ENCODE peak calls at places on chromosomes 2 and 18, in nine cellular contexts. L, A, V, B, T, H, M, C and Q are unnamed samples.

GRCh38 chr2:185316383-185316782 is 422.2 kb upstream of the FSIP2 start:
- DNase-seq in L (no peak), A (no peak), V (no peak), B (no peak), T (no peak), H (no peak), M (no peak), C (no peak), Q (no peak)

GRCh38 chr2:43360137-43360536 is 133.7 kb upstream of the ZFP36L2 start:
- DNase-seq in L (no peak), A (no peak), V (no peak), B (no peak), T (no peak), H (no peak), M (no peak), C (no peak), Q (no peak)

GRCh38 chr18:66079401-66079800 is 328.6 kb downstream of the CDH7 start:
- DNase-seq in L (no peak), A (no peak), V (no peak), B (no peak), T (no peak), H (no peak), M (no peak), C (no peak), Q (no peak)

GRCh38 chr18:73688851-73689659 is 458.6 kb downstream of the FBXO15 start:
- DNase-seq in L (no peak), A (peak), V (no peak), B (peak), T (peak), H (no peak), M (no peak), C (no peak), Q (peak)

GRCh38 chr2:180099308-180099707 is 92.2 kb upstream of the CWC22 start:
- DNase-seq in L (no peak), A (no peak), V (no peak), B (no peak), T (no peak), H (no peak), M (no peak), C (no peak), Q (no peak)

GRCh38 chr18:63099848-63100625 is 219.5 kb downstream of the BCL2 start:
- DNase-seq in L (no peak), A (no peak), V (peak), B (no peak), T (no peak), H (no peak), M (no peak), C (no peak), Q (no peak)

GRCh38 chr2:42267530-42267929 is 93.5 kb downstream of the COX7A2L start:
- DNase-seq in L (no peak), A (no peak), V (no peak), B (no peak), T (no peak), H (no peak), M (no peak), C (no peak), Q (no peak)

GRCh38 chr18:62280058-62280457 is 45.1 kb upstream of the TNFRSF11A start:
- DNase-seq in L (no peak), A (no peak), V (no peak), B (no peak), T (no peak), H (no peak), M (no peak), C (no peak), Q (no peak)

GRCh38 chr2:240624950-240625621 is at the start of gene GPR35:
- DNase-seq in L (peak), A (peak), V (peak), B (peak), T (peak), H (no peak), M (peak), C (peak), Q (peak)
- H3K4me3 ChIP-seq in L (peak), A (no peak), V (no peak), B (no peak), T (no peak), H (no peak), M (no peak), C (no peak), Q (no peak)

GRCh38 chr2:217756375-217757107 is 246.3 kb downstream of the TNS1 start:
- DNase-seq in L (peak), A (peak), V (peak), B (no peak), T (peak), H (peak), M (peak), C (peak), Q (peak)
- H3K4me3 ChIP-seq in L (peak), A (peak), V (no peak), B (peak), T (no peak), H (peak), M (peak), C (peak), Q (no peak)

GRCh38 chr18:26086959-26087358 is 3.5 kb downstream of the SS18 start:
- DNase-seq in L (no peak), A (no peak), V (no peak), B (no peak), T (no peak), H (no peak), M (no peak), C (no peak), Q (no peak)
- H3K4me3 ChIP-seq in L (no peak), A (no peak), V (no peak), B (no peak), T (no peak), H (no peak), M (no peak), C (no peak), Q (no peak)

DNA sequence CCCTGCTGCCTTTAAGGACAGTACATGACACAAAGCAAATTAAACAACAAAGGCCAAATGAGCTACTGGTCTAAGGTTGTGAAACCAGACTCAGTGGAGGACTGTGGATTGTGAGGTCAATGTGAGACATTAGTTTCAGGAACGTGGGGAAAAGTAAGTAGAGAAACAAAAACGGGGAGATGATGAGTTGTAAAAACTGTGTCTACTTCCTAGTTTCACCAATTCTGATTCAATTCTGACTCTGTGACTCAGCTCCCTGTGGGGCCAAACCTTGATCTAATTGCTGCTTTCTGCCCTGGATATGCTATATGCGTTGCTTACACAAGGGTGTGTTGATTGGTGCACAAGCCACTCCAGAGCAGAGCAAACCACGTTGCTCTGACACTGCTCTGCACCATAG is 1640.0 kb upstream of the CELF4 start:
- DNase-seq in L (no peak), A (no peak), V (no peak), B (peak), T (no peak), H (no peak), M (no peak), C (no peak), Q (no peak)
- H3K4me3 ChIP-seq in L (no peak), A (no peak), V (no peak), B (no peak), T (no peak), H (no peak), M (no peak), C (no peak), Q (no peak)

GRCh38 chr18:9790261-9790660 is 82.2 kb downstream of the RAB31 start:
- DNase-seq in L (no peak), A (no peak), V (no peak), B (no peak), T (no peak), H (no peak), M (no peak), C (no peak), Q (no peak)
- H3K4me3 ChIP-seq in L (no peak), A (no peak), V (no peak), B (no peak), T (no peak), H (no peak), M (no peak), C (no peak), Q (no peak)

GRCh38 chr2:187461294-187462261 is 13.5 kb upstream of the CALCRL start:
- DNase-seq in L (no peak), A (no peak), V (no peak), B (no peak), T (no peak), H (peak), M (peak), C (no peak), Q (no peak)
- H3K4me3 ChIP-seq in L (no peak), A (no peak), V (no peak), B (no peak), T (no peak), H (peak), M (no peak), C (no peak), Q (peak)

GRCh38 chr2:241541564-241542277 is 16.8 kb upstream of the BOK start:
- DNase-seq in L (no peak), A (no peak), V (no peak), B (no peak), T (no peak), H (no peak), M (no peak), C (no peak), Q (no peak)
- H3K4me3 ChIP-seq in L (no peak), A (peak), V (no peak), B (peak), T (no peak), H (peak), M (peak), C (no peak), Q (peak)

GRCh38 chr2:68250196-68250595 is 2.1 kb downstream of the PPP3R1 start:
- DNase-seq in L (no peak), A (no peak), V (no peak), B (no peak), T (peak), H (no peak), M (no peak), C (no peak), Q (no peak)
- H3K4me3 ChIP-seq in L (peak), A (peak), V (no peak), B (peak), T (peak), H (peak), M (peak), C (peak), Q (peak)

GRCh38 chr18:36187826-36188721 is 777 bp downstream of the MOCOS start:
- DNase-seq in L (no peak), A (peak), V (no peak), B (no peak), T (no peak), H (peak), M (peak), C (no peak), Q (no peak)

GRCh38 chr18:36186461-36187137 is 698 bp upstream of the MOCOS start:
- DNase-seq in L (no peak), A (peak), V (peak), B (no peak), T (peak), H (peak), M (peak), C (no peak), Q (no peak)

GRCh38 chr18:36187138-36187825 is at the start of gene MOCOS:
- DNase-seq in L (peak), A (peak), V (peak), B (no peak), T (peak), H (peak), M (peak), C (peak), Q (peak)

GRCh38 chr18:36189486-36189885 is 2.2 kb downstream of the MOCOS start:
- DNase-seq in L (no peak), A (no peak), V (no peak), B (no peak), T (no peak), H (no peak), M (no peak), C (no peak), Q (no peak)

DNA sequence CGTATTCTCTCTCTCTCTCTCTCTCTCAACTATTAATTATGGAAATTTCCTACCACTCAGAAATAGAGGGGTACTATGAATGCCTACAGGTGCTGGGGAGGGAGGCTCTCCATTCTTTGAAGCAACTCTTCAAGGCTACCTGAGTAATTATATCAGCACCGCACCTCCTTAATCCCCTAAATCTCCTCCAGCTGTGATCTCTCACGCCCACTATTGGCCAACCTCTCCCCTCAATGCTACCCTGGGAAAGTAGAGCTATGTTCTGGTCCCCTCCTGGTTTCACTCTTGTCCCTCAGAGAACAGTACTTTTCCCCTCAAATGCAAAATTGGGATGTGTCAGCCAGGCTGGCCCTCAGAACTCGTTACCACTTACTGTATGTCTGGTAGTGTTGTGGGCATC is 1.6 kb downstream of the MOCOS start:
- DNase-seq in L (no peak), A (peak), V (no peak), B (no peak), T (no peak), H (no peak), M (no peak), C (no peak), Q (no peak)
- H3K4me3 ChIP-seq in L (no peak), A (no peak), V (no peak), B (no peak), T (no peak), H (no peak), M (no peak), C (no peak), Q (no peak)

DNA sequence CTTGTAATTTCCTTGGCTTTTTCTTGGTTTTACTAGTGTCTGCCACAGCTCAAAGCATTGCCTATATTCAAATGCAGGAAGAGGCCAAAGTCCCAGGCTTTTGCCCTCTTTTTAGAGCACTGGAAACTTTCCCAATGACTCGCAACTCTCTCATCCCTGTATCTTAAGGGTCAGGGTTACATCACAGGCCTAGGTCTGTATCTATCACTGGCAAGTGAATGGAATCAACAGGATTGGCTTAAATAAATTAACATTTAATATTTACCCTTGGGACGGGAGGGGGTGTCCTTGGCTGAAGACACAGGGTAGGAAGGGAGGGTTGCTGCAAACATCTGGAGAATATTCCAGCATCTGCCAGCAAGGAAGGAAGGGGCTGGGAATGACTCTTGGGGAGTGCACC is 242.6 kb downstream of the SLC4A3 start:
- DNase-seq in L (no peak), A (no peak), V (no peak), B (no peak), T (no peak), H (no peak), M (no peak), C (no peak), Q (no peak)
- H3K4me3 ChIP-seq in L (no peak), A (no peak), V (no peak), B (no peak), T (no peak), H (no peak), M (no peak), C (no peak), Q (no peak)